ENCODE peak calls at places on chromosomes 16 and 17, in four cellular contexts. One of them, this sample, is unnamed.

GRCh38 chr16:60077791-60078280 is 1343.7 kb upstream of the GOT2 start:
- DNase-seq in HepG2: no peak
- DNase-seq in K562: no peak
- DNase-seq in GM12878: no peak
- DNase-seq in this sample: no peak

GRCh38 chr17:41894791-41895331 is 23.9 kb downstream of the ACLY start:
- DNase-seq in HepG2: no peak
- DNase-seq in K562: no peak
- DNase-seq in GM12878: no peak
- DNase-seq in this sample: no peak

GRCh38 chr16:30731411-30731810 is 16.8 kb upstream of the PHKG2 start:
- DNase-seq in HepG2: no peak
- DNase-seq in K562: no peak
- DNase-seq in GM12878: no peak
- DNase-seq in this sample: no peak

GRCh38 chr16:66933776-66934137 is 445 bp downstream of the CIAO2B start:
- DNase-seq in HepG2: no peak
- DNase-seq in K562: no peak
- DNase-seq in GM12878: no peak
- DNase-seq in this sample: no peak

GRCh38 chr16:44655-45054 is 8.8 kb downstream of the POLR3K start:
- DNase-seq in HepG2: no peak
- DNase-seq in K562: no peak
- DNase-seq in GM12878: no peak
- DNase-seq in this sample: no peak

GRCh38 chr17:75511610-75512575 is 3.4 kb downstream of the CASKIN2 start:
- DNase-seq in HepG2: peak; percentile 93
- DNase-seq in K562: peak; percentile 76
- DNase-seq in GM12878: no peak
- DNase-seq in this sample: no peak

GRCh38 chr16:52408197-52408845 is 138.6 kb downstream of the TOX3 start:
- DNase-seq in HepG2: peak; percentile 91
- DNase-seq in K562: no peak
- DNase-seq in GM12878: no peak
- DNase-seq in this sample: no peak

GRCh38 chr17:2892305-2892971 is 96.2 kb downstream of the RAP1GAP2 start:
- DNase-seq in HepG2: peak; percentile 70
- DNase-seq in K562: no peak
- DNase-seq in GM12878: no peak
- DNase-seq in this sample: no peak

GRCh38 chr17:327971-328370 is 24.6 kb downstream of the RPH3AL start:
- DNase-seq in HepG2: no peak
- DNase-seq in K562: no peak
- DNase-seq in GM12878: no peak
- DNase-seq in this sample: no peak

GRCh38 chr16:15777533-15778203 is 79.2 kb downstream of the MYH11 start:
- DNase-seq in HepG2: peak; percentile 85
- DNase-seq in K562: peak; percentile 65
- DNase-seq in GM12878: no peak
- DNase-seq in this sample: peak; percentile 62

GRCh38 chr17:48734328-48735056 is 5.9 kb upstream of the HOXB13 start:
- DNase-seq in HepG2: no peak
- DNase-seq in K562: no peak
- DNase-seq in GM12878: no peak
- DNase-seq in this sample: no peak

GRCh38 chr16:1010266-1010665 is 28.7 kb downstream of the SOX8 start:
- DNase-seq in HepG2: no peak
- DNase-seq in K562: no peak
- DNase-seq in GM12878: no peak
- DNase-seq in this sample: no peak

GRCh38 chr17:48103379-48103715 is 2.1 kb upstream of the CBX1 start:
- DNase-seq in HepG2: no peak
- DNase-seq in K562: no peak
- DNase-seq in GM12878: no peak
- DNase-seq in this sample: no peak

GRCh38 chr17:10772425-10773380 is 31.2 kb downstream of the TMEM238L start:
- DNase-seq in HepG2: peak; percentile 33
- DNase-seq in K562: peak; percentile 26
- DNase-seq in GM12878: no peak
- DNase-seq in this sample: peak; percentile 30

GRCh38 chr16:19696312-19696711 is 21.7 kb downstream of the KNOP1 start:
- DNase-seq in HepG2: no peak
- DNase-seq in K562: peak; percentile 57
- DNase-seq in GM12878: no peak
- DNase-seq in this sample: no peak

GRCh38 chr16:85453179-85453678 is 159.9 kb upstream of the GSE1 start:
- DNase-seq in HepG2: no peak
- DNase-seq in K562: no peak
- DNase-seq in GM12878: no peak
- DNase-seq in this sample: no peak

GRCh38 chr16:69049146-69049545 is 56.3 kb upstream of the HAS3 start:
- DNase-seq in HepG2: no peak
- DNase-seq in K562: no peak
- DNase-seq in GM12878: no peak
- DNase-seq in this sample: no peak

GRCh38 chr17:47776330-47777197 is 43.5 kb downstream of the TBX21 start:
- DNase-seq in HepG2: peak; percentile 47
- DNase-seq in K562: peak; percentile 66
- DNase-seq in GM12878: no peak
- DNase-seq in this sample: peak; percentile 69

GRCh38 chr16:89931305-89931896 is 8.3 kb downstream of the TUBB3 start:
- DNase-seq in HepG2: no peak
- DNase-seq in K562: no peak
- DNase-seq in GM12878: no peak
- DNase-seq in this sample: no peak

GRCh38 chr16:86499889-86500707 is 10.2 kb upstream of the FOXF1 start:
- DNase-seq in HepG2: no peak
- DNase-seq in K562: no peak
- DNase-seq in GM12878: no peak
- DNase-seq in this sample: no peak

GRCh38 chr17:75367312-75367711 is 38.2 kb downstream of the GRB2 start:
- DNase-seq in HepG2: no peak
- DNase-seq in K562: no peak
- DNase-seq in GM12878: no peak
- DNase-seq in this sample: no peak

GRCh38 chr16:67542464-67542863 is 13.8 kb downstream of the RIPOR1 start:
- DNase-seq in HepG2: no peak
- DNase-seq in K562: peak; percentile 87
- DNase-seq in GM12878: no peak
- DNase-seq in this sample: peak; percentile 62

GRCh38 chr16:49443576-49443975 is 70.0 kb downstream of the C16orf78 start:
- DNase-seq in HepG2: no peak
- DNase-seq in K562: no peak
- DNase-seq in GM12878: no peak
- DNase-seq in this sample: no peak

GRCh38 chr17:13704333-13704732 is 102.6 kb upstream of the HS3ST3A1 start:
- DNase-seq in HepG2: no peak
- DNase-seq in K562: no peak
- DNase-seq in GM12878: no peak
- DNase-seq in this sample: no peak

GRCh38 chr16:8622315-8622656 is 788 bp downstream of the METTL22 start:
- DNase-seq in HepG2: no peak
- DNase-seq in K562: peak; percentile 49
- DNase-seq in GM12878: no peak
- DNase-seq in this sample: peak; percentile 36

GRCh38 chr17:60128171-60128859 is 21.5 kb upstream of the CA4 start:
- DNase-seq in HepG2: no peak
- DNase-seq in K562: no peak
- DNase-seq in GM12878: no peak
- DNase-seq in this sample: no peak
- TF ChIP-seq FOXK2 in HepG2: no peak
- TF ChIP-seq FOXK2 in K562: no peak
- TF ChIP-seq FOXK2 in GM12878: no peak
- TF ChIP-seq FOXK2 in this sample: no peak

GRCh38 chr17:33452797-33453196 is 159.7 kb upstream of the ASIC2 start:
- DNase-seq in HepG2: no peak
- DNase-seq in K562: no peak
- DNase-seq in GM12878: no peak
- DNase-seq in this sample: no peak

GRCh38 chr17:33442320-33442719 is 149.2 kb upstream of the ASIC2 start:
- DNase-seq in HepG2: no peak
- DNase-seq in K562: no peak
- DNase-seq in GM12878: no peak
- DNase-seq in this sample: no peak

GRCh38 chr17:33451221-33451620 is 158.1 kb upstream of the ASIC2 start:
- DNase-seq in HepG2: no peak
- DNase-seq in K562: no peak
- DNase-seq in GM12878: no peak
- DNase-seq in this sample: no peak

GRCh38 chr17:33444731-33445130 is 151.6 kb upstream of the ASIC2 start:
- DNase-seq in HepG2: no peak
- DNase-seq in K562: no peak
- DNase-seq in GM12878: no peak
- DNase-seq in this sample: no peak

DNA sequence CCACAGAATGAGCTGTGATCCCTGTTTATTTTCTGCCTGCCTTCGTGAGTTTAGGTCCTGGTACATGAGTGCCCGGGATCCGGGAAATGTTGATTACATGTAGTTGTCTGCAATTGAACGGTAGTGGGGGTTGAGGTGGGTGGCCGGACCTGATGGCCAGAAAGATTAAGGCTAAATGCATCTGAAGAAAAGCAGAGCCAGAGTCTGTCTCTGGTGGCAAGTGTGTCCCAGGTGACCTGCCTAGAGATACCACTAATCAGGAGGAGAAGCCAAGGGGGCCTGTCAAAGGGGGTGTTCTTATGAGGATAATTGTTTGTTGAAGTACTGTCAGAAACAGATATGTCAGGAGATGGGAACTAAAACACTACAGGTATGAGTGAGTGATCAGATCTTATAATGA is 154.0 kb upstream of the ASIC2 start:
- DNase-seq in HepG2: no peak
- DNase-seq in K562: no peak
- DNase-seq in GM12878: no peak
- DNase-seq in this sample: no peak
- TF ChIP-seq TARDBP in HepG2: no peak
- TF ChIP-seq TARDBP in K562: no peak
- TF ChIP-seq TARDBP in GM12878: no peak
- TF ChIP-seq TARDBP in this sample: no peak

GRCh38 chr16:72991645-72992044 is 56.3 kb downstream of the ZFHX3 start:
- DNase-seq in HepG2: no peak
- DNase-seq in K562: no peak
- DNase-seq in GM12878: no peak
- DNase-seq in this sample: no peak

GRCh38 chr16:72996291-72997062 is 51.5 kb downstream of the ZFHX3 start:
- DNase-seq in HepG2: peak; percentile 66
- DNase-seq in K562: no peak
- DNase-seq in GM12878: no peak
- DNase-seq in this sample: no peak

GRCh38 chr16:72992142-72992601 is 55.8 kb downstream of the ZFHX3 start:
- DNase-seq in HepG2: no peak
- DNase-seq in K562: no peak
- DNase-seq in GM12878: no peak
- DNase-seq in this sample: no peak

GRCh38 chr16:72997141-72997542 is 50.8 kb downstream of the ZFHX3 start:
- DNase-seq in HepG2: no peak
- DNase-seq in K562: no peak
- DNase-seq in GM12878: no peak
- DNase-seq in this sample: no peak

DNA sequence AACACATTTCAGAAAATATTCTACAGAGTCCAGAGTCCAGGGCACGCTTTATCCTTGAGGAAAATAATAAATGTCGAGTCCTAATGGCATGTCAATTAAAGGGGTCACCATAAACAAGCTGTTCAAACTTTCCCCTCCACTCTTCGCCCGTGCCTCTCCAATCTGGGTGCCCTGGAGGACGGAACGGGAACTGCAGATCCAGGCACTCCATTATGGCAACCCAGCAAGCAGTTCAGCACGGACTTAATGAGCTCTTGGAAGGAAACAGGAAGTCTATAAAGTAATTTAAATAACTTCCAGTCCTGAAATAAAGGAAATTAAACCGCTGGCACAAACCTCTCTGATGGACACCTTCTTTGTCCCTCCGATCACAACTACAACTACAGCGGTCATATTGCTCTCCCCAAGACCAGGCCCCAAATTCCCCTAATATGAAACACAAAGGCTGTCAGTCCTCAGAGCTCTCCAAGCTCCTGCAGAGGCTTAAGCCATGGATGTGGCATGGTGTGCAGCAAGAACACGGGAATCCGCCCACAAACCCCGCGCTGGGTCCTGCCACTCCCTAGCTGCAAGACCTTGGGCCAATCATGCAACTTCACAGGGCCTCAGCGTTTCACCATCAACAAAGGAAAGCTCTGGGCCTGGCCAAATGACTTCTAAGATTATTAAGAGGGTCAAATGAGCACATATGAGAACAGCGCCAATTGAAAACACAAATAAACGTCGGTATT is 52.6 kb downstream of the ZFHX3 start:
- DNase-seq in HepG2: no peak
- DNase-seq in K562: peak; percentile 43
- DNase-seq in GM12878: no peak
- DNase-seq in this sample: peak; percentile 62
- TF ChIP-seq SP1 in HepG2: no peak
- TF ChIP-seq SP1 in K562: no peak
- TF ChIP-seq SP1 in GM12878: no peak
- TF ChIP-seq SP1 in this sample: no peak

GRCh38 chr17:1485748-1486376 is 6.6 kb downstream of the MYO1C start:
- DNase-seq in HepG2: no peak
- DNase-seq in K562: peak; percentile 64
- DNase-seq in GM12878: no peak
- DNase-seq in this sample: peak; percentile 52

GRCh38 chr17:1485311-1485747 is 7.2 kb downstream of the MYO1C start:
- DNase-seq in HepG2: peak; percentile 12
- DNase-seq in K562: peak; percentile 34
- DNase-seq in GM12878: no peak
- DNase-seq in this sample: peak; percentile 38

GRCh38 chr17:1484060-1484535 is 8.4 kb downstream of the MYO1C start:
- DNase-seq in HepG2: no peak
- DNase-seq in K562: no peak
- DNase-seq in GM12878: no peak
- DNase-seq in this sample: no peak

GRCh38 chr17:1482686-1483445 is 9.6 kb downstream of the MYO1C start:
- DNase-seq in HepG2: no peak
- DNase-seq in K562: no peak
- DNase-seq in GM12878: no peak
- DNase-seq in this sample: no peak

DNA sequence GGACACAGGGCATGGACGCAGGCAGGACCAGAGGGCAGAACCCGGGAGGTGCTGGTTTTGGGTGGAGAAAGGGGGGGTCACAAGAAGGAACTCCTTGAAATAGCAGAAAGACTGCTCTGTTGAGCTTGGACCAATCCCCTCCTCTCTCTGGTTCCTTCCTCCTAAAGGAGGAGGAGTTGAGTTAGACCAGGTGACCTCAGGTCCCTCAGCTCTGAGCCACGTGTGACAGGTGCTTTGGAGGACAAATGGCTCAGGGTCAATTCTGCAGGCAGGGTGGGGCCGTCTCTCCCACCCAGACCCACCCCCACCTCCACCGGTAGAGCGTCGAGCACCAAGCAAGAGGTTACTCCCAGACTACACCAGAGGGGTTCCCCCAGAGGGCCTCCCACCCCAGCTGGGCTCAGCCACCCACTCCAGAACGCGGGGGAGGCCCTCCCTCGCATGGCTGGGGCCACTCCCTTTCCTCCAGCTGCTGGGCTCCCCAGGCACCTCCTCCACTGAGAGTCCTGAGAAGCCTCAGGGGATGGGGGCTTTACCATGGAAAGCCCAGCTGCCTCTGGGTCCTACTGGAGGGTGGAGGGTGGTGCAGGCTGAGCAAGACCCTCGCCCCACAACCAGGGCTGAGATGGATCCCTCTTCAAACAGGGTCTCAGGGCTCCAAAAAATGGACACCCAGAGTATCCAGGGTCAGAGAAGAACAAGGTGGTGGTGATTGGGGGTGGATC is 7.7 kb downstream of the MYO1C start:
- DNase-seq in HepG2: peak; percentile 24
- DNase-seq in K562: peak; percentile 67
- DNase-seq in GM12878: peak; percentile 43
- DNase-seq in this sample: peak; percentile 27
- TF ChIP-seq FOXK2 in HepG2: no peak
- TF ChIP-seq FOXK2 in K562: no peak
- TF ChIP-seq FOXK2 in GM12878: no peak
- TF ChIP-seq FOXK2 in this sample: no peak